ENCODE peak calls at places on chromosomes 12 and 14, in seven cellular contexts. H, V, T, A, G, Y and U are unnamed samples. For H3K27me3, the result is how much of the 10 kb centered on the place peaks cover.

GRCh38 chr14:91417983-91418386 is 365 bp upstream of the CCDC88C start:
- DNase-seq in H (no peak), V (peak), T (no peak), A (peak), G (peak), Y (no peak), U (no peak)

GRCh38 chr12:29148958-29149690 is at the start of gene FAR2:
- DNase-seq in H (peak), V (no peak), T (no peak), A (peak), G (peak), Y (no peak), U (peak)

GRCh38 chr12:6960291-6961277 is 9.4 kb downstream of the PTPN6 start:
- DNase-seq in H (peak), V (no peak), T (peak), A (peak), G (no peak), Y (no peak), U (no peak)

GRCh38 chr12:38538319-38538718 is 221.7 kb downstream of the ALG10B start:
- DNase-seq in H (no peak), V (no peak), T (no peak), A (no peak), G (no peak), Y (no peak), U (no peak)

GRCh38 chr12:75437564-75437963 is 43.0 kb upstream of the GLIPR1 start:
- DNase-seq in H (no peak), V (peak), T (no peak), A (no peak), G (no peak), Y (no peak), U (peak)

GRCh38 chr14:76500011-76500410 is 124.1 kb downstream of the ESRRB start:
- DNase-seq in H (peak), V (no peak), T (no peak), A (no peak), G (peak), Y (no peak), U (peak)

GRCh38 chr12:12792421-12792820 is 7.0 kb downstream of the APOLD1 start:
- DNase-seq in H (no peak), V (no peak), T (no peak), A (no peak), G (no peak), Y (no peak), U (no peak)

GRCh38 chr12:5452569-5452968 is 20.7 kb downstream of the NTF3 start:
- DNase-seq in H (peak), V (no peak), T (no peak), A (no peak), G (no peak), Y (no peak), U (no peak)

GRCh38 chr12:76462668-76463224 is 96.8 kb downstream of the OSBPL8 start:
- DNase-seq in H (no peak), V (no peak), T (no peak), A (no peak), G (no peak), Y (no peak), U (no peak)

GRCh38 chr14:91996951-91997371 is 42.9 kb downstream of the TRIP11 start:
- DNase-seq in H (no peak), V (peak), T (no peak), A (peak), G (no peak), Y (peak), U (peak)

GRCh38 chr14:33704486-33704885 is 246.4 kb downstream of the EGLN3 start:
- DNase-seq in H (no peak), V (no peak), T (no peak), A (no peak), G (no peak), Y (no peak), U (no peak)

GRCh38 chr12:90188857-90189256 is 480.2 kb upstream of the ATP2B1 start:
- DNase-seq in H (no peak), V (no peak), T (no peak), A (no peak), G (no peak), Y (no peak), U (no peak)

GRCh38 chr14:68948686-68949085 is 30.4 kb downstream of the ACTN1 start:
- DNase-seq in H (peak), V (no peak), T (no peak), A (no peak), G (no peak), Y (no peak), U (no peak)

GRCh38 chr12:107536613-107537012 is 149.0 kb upstream of the PWP1 start:
- DNase-seq in H (no peak), V (no peak), T (no peak), A (no peak), G (no peak), Y (no peak), U (no peak)

GRCh38 chr12:51662728-51663154 is 71.7 kb downstream of the SCN8A start:
- DNase-seq in H (no peak), V (no peak), T (no peak), A (no peak), G (no peak), Y (no peak), U (no peak)

GRCh38 chr12:110538869-110539622 is 36.9 kb downstream of the RAD9B start:
- DNase-seq in H (no peak), V (no peak), T (no peak), A (no peak), G (no peak), Y (no peak), U (no peak)

GRCh38 chr14:104431929-104432541 is 147.5 kb upstream of the C14orf180 start:
- DNase-seq in H (no peak), V (peak), T (no peak), A (peak), G (no peak), Y (no peak), U (no peak)

GRCh38 chr14:57999471-57999870 is 133.6 kb upstream of the SLC35F4 start:
- DNase-seq in H (no peak), V (no peak), T (no peak), A (no peak), G (no peak), Y (no peak), U (no peak)

GRCh38 chr12:70070494-70071007 is 172.7 kb upstream of the CNOT2 start:
- DNase-seq in H (no peak), V (no peak), T (no peak), A (no peak), G (no peak), Y (peak), U (no peak)

GRCh38 chr14:65131176-65131765 is 29.0 kb upstream of the MAX start:
- DNase-seq in H (no peak), V (no peak), T (no peak), A (no peak), G (peak), Y (peak), U (peak)

GRCh38 chr12:29415111-29415510 is 34.1 kb upstream of the ERGIC2 start:
- DNase-seq in H (no peak), V (no peak), T (no peak), A (no peak), G (no peak), Y (no peak), U (no peak)

GRCh38 chr12:124259168-124260066 is 35.5 kb upstream of the RFLNA start:
- DNase-seq in H (no peak), V (no peak), T (no peak), A (no peak), G (no peak), Y (no peak), U (no peak)

GRCh38 chr12:132604108-132605054 is 6.0 kb downstream of the LRCOL1 start:
- DNase-seq in H (no peak), V (no peak), T (no peak), A (peak), G (no peak), Y (no peak), U (no peak)

GRCh38 chr12:78674311-78675085 is 190.1 kb upstream of the SYT1 start:
- DNase-seq in H (no peak), V (no peak), T (no peak), A (no peak), G (peak), Y (no peak), U (peak)

GRCh38 chr12:39224971-39225370 is 217.9 kb downstream of the KIF21A start:
- DNase-seq in H (no peak), V (no peak), T (no peak), A (no peak), G (no peak), Y (no peak), U (no peak)

GRCh38 chr14:60839657-60840056 is 105.1 kb downstream of the MNAT1 start:
- DNase-seq in H (no peak), V (no peak), T (no peak), A (peak), G (no peak), Y (no peak), U (no peak)

GRCh38 chr14:103395245-103395644 is 10.0 kb downstream of the MARK3 start:
- DNase-seq in H (no peak), V (no peak), T (no peak), A (no peak), G (no peak), Y (no peak), U (no peak)

GRCh38 chr14:96146131-96146771 is 58.4 kb upstream of the BDKRB2 start:
- DNase-seq in H (no peak), V (no peak), T (no peak), A (no peak), G (peak), Y (peak), U (peak)

GRCh38 chr14:95265106-95266094 is 54.3 kb downstream of the CLMN start:
- DNase-seq in H (no peak), V (peak), T (peak), A (no peak), G (peak), Y (peak), U (peak)

GRCh38 chr12:80156306-80156705 is 57.0 kb downstream of the OTOGL start:
- DNase-seq in H (no peak), V (no peak), T (no peak), A (no peak), G (no peak), Y (no peak), U (peak)

GRCh38 chr12:81284137-81284536 is 206.3 kb downstream of the ACSS3 start:
- DNase-seq in H (no peak), V (no peak), T (no peak), A (no peak), G (no peak), Y (no peak), U (peak)

GRCh38 chr12:114902665-114903393 is 218.9 kb upstream of the TBX3 start:
- DNase-seq in H (no peak), V (no peak), T (no peak), A (no peak), G (peak), Y (peak), U (no peak)

GRCh38 chr12:131189781-131190180 is 236.1 kb downstream of the ADGRD1 start:
- DNase-seq in H (no peak), V (no peak), T (no peak), A (no peak), G (no peak), Y (no peak), U (no peak)

GRCh38 chr14:37946819-37947218 is 260.9 kb upstream of the SSTR1 start:
- DNase-seq in H (no peak), V (no peak), T (no peak), A (no peak), G (no peak), Y (no peak), U (no peak)

GRCh38 chr14:104750658-104751057 is 2.3 kb upstream of the SIVA1 start:
- DNase-seq in H (no peak), V (peak), T (no peak), A (no peak), G (no peak), Y (no peak), U (no peak)

GRCh38 chr12:120835657-120836056 is 68.5 kb downstream of the SPPL3 start:
- DNase-seq in H (no peak), V (peak), T (no peak), A (no peak), G (no peak), Y (no peak), U (peak)

DNA sequence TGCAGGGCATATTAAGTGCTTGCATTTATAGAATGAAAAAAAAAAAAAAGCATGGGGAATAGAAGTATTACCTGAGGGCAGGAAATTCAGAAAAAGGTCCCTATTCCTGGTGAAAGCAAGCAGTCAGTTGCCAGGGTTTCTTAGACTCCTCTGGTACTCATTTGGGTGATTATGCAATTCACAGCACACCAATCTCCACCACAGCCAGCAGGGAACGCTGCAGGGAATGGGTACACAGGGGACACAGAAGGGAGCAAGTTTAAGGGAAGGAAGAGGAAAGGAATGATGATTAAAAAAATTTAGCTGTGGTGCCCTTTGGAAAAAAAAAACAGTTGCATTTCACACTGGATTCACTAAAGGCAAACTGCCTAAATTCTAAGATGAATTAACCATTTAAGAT is 14.2 kb downstream of the BLTP3B start:
- DNase-seq in H (peak), V (no peak), T (peak), A (peak), G (peak), Y (no peak), U (peak)
- H3K4me3 ChIP-seq in H (no peak), V (no peak), T (no peak), A (no peak), G (no peak), Y (no peak), U (no peak)

GRCh38 chr12:3602488-3602887 is 111.5 kb downstream of the PRMT8 start:
- DNase-seq in H (no peak), V (no peak), T (no peak), A (peak), G (no peak), Y (no peak), U (no peak)
- H3K27me3 ChIP-seq in H (under half), V (under half), T (under half), A (under half), G (under half), Y (under half), U (under half)

GRCh38 chr14:74510955-74511354 is 17.4 kb downstream of the ISCA2 start:
- DNase-seq in H (peak), V (no peak), T (peak), A (no peak), G (peak), Y (no peak), U (peak)
- H3K4me3 ChIP-seq in H (no peak), V (no peak), T (no peak), A (no peak), G (no peak), Y (no peak), U (no peak)

GRCh38 chr14:20760950-20761349 is 7.3 kb upstream of the EDDM3B start:
- DNase-seq in H (no peak), V (no peak), T (no peak), A (no peak), G (no peak), Y (no peak), U (peak)

GRCh38 chr14:20755037-20755436 is 9.3 kb downstream of the EDDM3A start:
- DNase-seq in H (no peak), V (no peak), T (no peak), A (no peak), G (no peak), Y (no peak), U (no peak)

GRCh38 chr14:20751963-20752562 is 6.4 kb downstream of the EDDM3A start:
- DNase-seq in H (no peak), V (no peak), T (no peak), A (no peak), G (no peak), Y (no peak), U (peak)

GRCh38 chr14:20754308-20754707 is 8.6 kb downstream of the EDDM3A start:
- DNase-seq in H (no peak), V (no peak), T (no peak), A (no peak), G (no peak), Y (no peak), U (no peak)

GRCh38 chr14:20757963-20758362 is 10.2 kb upstream of the EDDM3B start:
- DNase-seq in H (no peak), V (peak), T (no peak), A (peak), G (no peak), Y (no peak), U (no peak)
- H3K27me3 ChIP-seq in H (under half), V (under half), T (under half), A (under half), G (under half), Y (under half), U (under half)

GRCh38 chr12:32450768-32451167 is 51.4 kb downstream of the FGD4 start:
- DNase-seq in H (no peak), V (no peak), T (no peak), A (no peak), G (no peak), Y (no peak), U (no peak)

GRCh38 chr12:32451816-32452215 is 52.5 kb downstream of the FGD4 start:
- DNase-seq in H (no peak), V (no peak), T (no peak), A (no peak), G (no peak), Y (no peak), U (no peak)

GRCh38 chr12:32455607-32456063 is 56.3 kb downstream of the FGD4 start:
- DNase-seq in H (no peak), V (peak), T (peak), A (no peak), G (no peak), Y (peak), U (peak)

GRCh38 chr12:32454866-32455265 is 55.5 kb downstream of the FGD4 start:
- DNase-seq in H (no peak), V (no peak), T (no peak), A (no peak), G (no peak), Y (no peak), U (no peak)

DNA sequence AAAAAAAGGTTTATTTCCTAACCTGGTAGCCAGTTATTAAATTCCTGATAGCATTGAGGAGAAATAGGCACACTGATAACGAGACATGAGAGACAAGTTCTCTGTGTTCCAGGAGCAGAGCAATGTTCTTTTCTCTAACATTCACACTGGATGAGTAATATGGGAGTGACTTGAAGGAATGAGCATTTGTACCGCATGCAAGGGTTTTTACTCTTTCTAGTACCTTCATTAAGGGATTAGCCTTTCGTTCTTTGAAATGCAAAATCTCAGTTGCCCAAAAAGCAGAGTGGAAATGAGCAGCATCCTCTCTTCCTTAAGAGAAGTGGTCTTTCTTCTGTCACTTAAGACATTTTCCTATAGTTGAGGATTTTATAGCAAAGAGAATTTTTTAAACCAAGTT is 54.7 kb downstream of the FGD4 start:
- DNase-seq in H (no peak), V (no peak), T (no peak), A (no peak), G (no peak), Y (no peak), U (peak)
- H3K4me3 ChIP-seq in H (no peak), V (no peak), T (no peak), A (no peak), G (no peak), Y (no peak), U (no peak)

GRCh38 chr14:53432378-53432802 is 279.3 kb upstream of the DDHD1 start:
- DNase-seq in H (no peak), V (peak), T (peak), A (peak), G (peak), Y (no peak), U (peak)
- H3K27me3 ChIP-seq in H (under half), V (under half), T (under half), A (under half), G (under half), Y (under half), U (under half)

DNA sequence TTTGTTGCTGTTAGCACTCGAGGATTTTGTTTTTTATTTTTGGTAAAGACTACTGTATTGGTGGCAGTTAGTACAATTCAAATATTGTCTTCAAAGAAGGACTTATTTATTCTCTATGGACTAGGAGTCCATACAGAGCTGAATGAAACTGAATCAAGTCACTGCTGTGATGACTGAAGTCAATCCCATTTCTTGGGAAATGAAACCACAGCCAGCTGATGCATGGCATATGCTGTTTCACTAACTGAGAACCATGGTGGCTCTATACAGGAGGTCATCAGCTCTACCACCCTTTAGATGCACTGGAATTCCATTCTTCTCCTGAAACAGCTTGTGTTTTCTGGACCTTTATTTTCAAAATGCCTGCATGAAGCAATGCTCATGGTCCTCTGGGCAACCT is 22.2 kb downstream of the VTI1B start:
- DNase-seq in H (no peak), V (no peak), T (no peak), A (no peak), G (no peak), Y (no peak), U (no peak)
- H3K4me3 ChIP-seq in H (no peak), V (no peak), T (no peak), A (no peak), G (no peak), Y (no peak), U (no peak)

DNA sequence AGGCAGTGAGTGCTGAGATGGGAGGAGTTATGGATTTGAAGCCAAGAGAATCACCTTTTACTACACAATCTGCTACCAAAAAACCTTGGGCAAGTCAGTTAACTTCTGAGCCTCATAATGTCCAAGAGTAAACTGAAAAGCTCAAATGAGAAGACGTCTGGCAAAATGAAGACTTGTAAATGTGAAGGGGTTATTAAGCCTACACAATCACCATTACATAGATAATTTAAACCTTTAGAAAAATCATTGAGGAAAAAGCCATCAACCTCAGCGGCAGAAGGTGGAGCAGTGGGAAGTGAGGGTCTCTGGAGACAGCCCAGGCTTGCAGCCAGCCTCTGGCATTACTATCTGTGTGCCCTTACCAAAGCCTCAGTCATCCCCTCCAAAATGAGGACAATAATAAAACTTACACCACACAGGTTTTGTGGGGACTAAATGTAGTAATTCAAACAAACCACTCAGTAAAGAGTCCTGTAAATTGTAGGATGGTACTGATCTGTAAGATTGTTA is 50.5 kb upstream of the CCDC175 start:
- DNase-seq in H (no peak), V (no peak), T (no peak), A (no peak), G (no peak), Y (no peak), U (no peak)
- H3K27me3 ChIP-seq in H (under half), V (under half), T (under half), A (under half), G (under half), Y (under half), U (under half)

DNA sequence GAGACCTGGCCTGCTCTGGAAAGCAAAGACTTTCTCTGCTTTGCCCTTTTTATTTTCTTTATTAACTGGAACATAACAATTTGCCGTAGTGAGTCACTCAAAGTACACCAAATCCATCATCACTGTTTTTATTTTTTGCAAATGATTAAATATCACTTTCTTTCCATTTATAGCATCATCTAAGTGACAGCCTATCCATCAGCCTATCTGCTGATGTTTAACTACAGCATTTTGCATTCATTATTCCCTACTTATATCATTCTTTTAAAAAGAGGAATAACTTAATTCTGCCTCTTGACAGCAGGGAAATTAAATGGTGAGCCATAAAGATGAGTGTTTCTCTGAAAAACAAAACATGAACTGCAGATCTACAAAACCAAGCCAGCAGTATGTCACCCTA is 821.4 kb upstream of the TMEM132C start:
- DNase-seq in H (no peak), V (no peak), T (no peak), A (no peak), G (no peak), Y (no peak), U (no peak)
- H3K4me3 ChIP-seq in H (no peak), V (no peak), T (no peak), A (no peak), G (no peak), Y (no peak), U (no peak)